ENCODE peak calls at places on chromosomes 16 and 17, in nine cellular contexts. One of them, this sample, is unnamed.

GRCh38 chr17:3977387-3977786 is 13.2 kb upstream of the ATP2A3 start:
- DNase-seq in Panc1: no peak
- DNase-seq in upper lobe of right lung: no peak
- DNase-seq in left lung: no peak
- DNase-seq in effector memory CD4-positive, alpha-beta T cell: no peak
- DNase-seq in H1: no peak
- DNase-seq in cardiac muscle cell: no peak
- DNase-seq in Karpas-422: peak
- DNase-seq in upper lobe of left lung: no peak
- DNase-seq in this sample: no peak

GRCh38 chr17:8162232-8162996 is at the start of gene VAMP2:
- DNase-seq in left lung: peak
- DNase-seq in upper lobe of right lung: peak
- DNase-seq in effector memory CD4-positive, alpha-beta T cell: peak
- DNase-seq in cardiac muscle cell: peak
- DNase-seq in H1: no peak
- DNase-seq in Karpas-422: peak
- DNase-seq in upper lobe of left lung: peak
- DNase-seq in Panc1: no peak
- DNase-seq in this sample: peak

GRCh38 chr17:7842380-7842949 is 8.4 kb downstream of the KDM6B start:
- DNase-seq in left lung: peak
- DNase-seq in upper lobe of right lung: peak
- DNase-seq in effector memory CD4-positive, alpha-beta T cell: peak
- DNase-seq in Karpas-422: peak
- DNase-seq in Panc1: no peak
- DNase-seq in upper lobe of left lung: peak
- DNase-seq in cardiac muscle cell: no peak
- DNase-seq in H1: no peak
- DNase-seq in this sample: peak

GRCh38 chr17:7355053-7355452 is at the start of gene TMEM95:
- DNase-seq in upper lobe of left lung: peak
- DNase-seq in Karpas-422: peak
- DNase-seq in H1: no peak
- DNase-seq in effector memory CD4-positive, alpha-beta T cell: no peak
- DNase-seq in upper lobe of right lung: peak
- DNase-seq in Panc1: no peak
- DNase-seq in left lung: no peak
- DNase-seq in cardiac muscle cell: no peak
- DNase-seq in this sample: peak

GRCh38 chr17:58283674-58284612 is 3.2 kb upstream of the MPO start:
- DNase-seq in left lung: no peak
- DNase-seq in upper lobe of left lung: no peak
- DNase-seq in upper lobe of right lung: peak
- DNase-seq in effector memory CD4-positive, alpha-beta T cell: no peak
- DNase-seq in Karpas-422: no peak
- DNase-seq in Panc1: no peak
- DNase-seq in H1: no peak
- DNase-seq in cardiac muscle cell: no peak
- DNase-seq in this sample: no peak

GRCh38 chr17:27944546-27945332 is 51.6 kb upstream of the LYRM9 start:
- DNase-seq in Karpas-422: no peak
- DNase-seq in upper lobe of right lung: no peak
- DNase-seq in left lung: no peak
- DNase-seq in Panc1: no peak
- DNase-seq in upper lobe of left lung: no peak
- DNase-seq in H1: no peak
- DNase-seq in cardiac muscle cell: no peak
- DNase-seq in effector memory CD4-positive, alpha-beta T cell: no peak
- DNase-seq in this sample: no peak

GRCh38 chr17:8837438-8838075 is 29.9 kb downstream of the PIK3R6 start:
- DNase-seq in left lung: no peak
- DNase-seq in H1: no peak
- DNase-seq in cardiac muscle cell: no peak
- DNase-seq in upper lobe of right lung: no peak
- DNase-seq in upper lobe of left lung: no peak
- DNase-seq in effector memory CD4-positive, alpha-beta T cell: no peak
- DNase-seq in Panc1: no peak
- DNase-seq in Karpas-422: no peak
- DNase-seq in this sample: no peak

GRCh38 chr17:48340916-48341315 is 89.1 kb downstream of the SKAP1 start:
- DNase-seq in Panc1: no peak
- DNase-seq in Karpas-422: no peak
- DNase-seq in upper lobe of left lung: no peak
- DNase-seq in effector memory CD4-positive, alpha-beta T cell: no peak
- DNase-seq in cardiac muscle cell: no peak
- DNase-seq in upper lobe of right lung: no peak
- DNase-seq in left lung: no peak
- DNase-seq in H1: no peak
- DNase-seq in this sample: no peak

GRCh38 chr16:24816688-24817087 is 29.1 kb upstream of the SLC5A11 start:
- DNase-seq in H1: no peak
- DNase-seq in Panc1: no peak
- DNase-seq in upper lobe of left lung: no peak
- DNase-seq in Karpas-422: no peak
- DNase-seq in left lung: no peak
- DNase-seq in cardiac muscle cell: no peak
- DNase-seq in effector memory CD4-positive, alpha-beta T cell: no peak
- DNase-seq in upper lobe of right lung: no peak
- DNase-seq in this sample: no peak

GRCh38 chr16:3509470-3509928 is 8.7 kb downstream of the CLUAP1 start:
- DNase-seq in cardiac muscle cell: no peak
- DNase-seq in Karpas-422: no peak
- DNase-seq in H1: no peak
- DNase-seq in Panc1: no peak
- DNase-seq in upper lobe of left lung: no peak
- DNase-seq in upper lobe of right lung: peak
- DNase-seq in left lung: no peak
- DNase-seq in effector memory CD4-positive, alpha-beta T cell: peak
- DNase-seq in this sample: peak

GRCh38 chr16:2231016-2231931 is 5.0 kb upstream of the DNASE1L2 start:
- DNase-seq in left lung: no peak
- DNase-seq in effector memory CD4-positive, alpha-beta T cell: no peak
- DNase-seq in H1: no peak
- DNase-seq in upper lobe of right lung: no peak
- DNase-seq in cardiac muscle cell: no peak
- DNase-seq in Karpas-422: no peak
- DNase-seq in Panc1: no peak
- DNase-seq in upper lobe of left lung: peak
- DNase-seq in this sample: no peak

GRCh38 chr17:75308732-75309629 is 19.7 kb upstream of the SLC25A19 start:
- DNase-seq in upper lobe of left lung: no peak
- DNase-seq in left lung: peak
- DNase-seq in Karpas-422: no peak
- DNase-seq in effector memory CD4-positive, alpha-beta T cell: no peak
- DNase-seq in Panc1: no peak
- DNase-seq in upper lobe of right lung: no peak
- DNase-seq in cardiac muscle cell: no peak
- DNase-seq in H1: no peak
- DNase-seq in this sample: peak

GRCh38 chr16:14057878-14058382 is 13.2 kb upstream of the MRTFB start:
- DNase-seq in Karpas-422: no peak
- DNase-seq in left lung: no peak
- DNase-seq in H1: no peak
- DNase-seq in upper lobe of right lung: no peak
- DNase-seq in cardiac muscle cell: no peak
- DNase-seq in upper lobe of left lung: no peak
- DNase-seq in Panc1: no peak
- DNase-seq in effector memory CD4-positive, alpha-beta T cell: no peak
- DNase-seq in this sample: no peak

GRCh38 chr16:17296412-17296811 is 174.3 kb downstream of the XYLT1 start:
- DNase-seq in left lung: no peak
- DNase-seq in cardiac muscle cell: peak
- DNase-seq in upper lobe of left lung: no peak
- DNase-seq in H1: no peak
- DNase-seq in Panc1: no peak
- DNase-seq in Karpas-422: no peak
- DNase-seq in upper lobe of right lung: no peak
- DNase-seq in effector memory CD4-positive, alpha-beta T cell: no peak
- DNase-seq in this sample: no peak

GRCh38 chr16:84928679-84929420 is 82.5 kb downstream of the ZDHHC7 start:
- DNase-seq in effector memory CD4-positive, alpha-beta T cell: no peak
- DNase-seq in upper lobe of left lung: peak
- DNase-seq in H1: no peak
- DNase-seq in Panc1: no peak
- DNase-seq in cardiac muscle cell: no peak
- DNase-seq in Karpas-422: peak
- DNase-seq in left lung: no peak
- DNase-seq in upper lobe of right lung: no peak
- DNase-seq in this sample: peak

GRCh38 chr17:20262116-20262977 is 205.0 kb downstream of the LGALS9B start:
- DNase-seq in cardiac muscle cell: no peak
- DNase-seq in Panc1: no peak
- DNase-seq in left lung: no peak
- DNase-seq in H1: no peak
- DNase-seq in upper lobe of right lung: no peak
- DNase-seq in upper lobe of left lung: no peak
- DNase-seq in effector memory CD4-positive, alpha-beta T cell: no peak
- DNase-seq in Karpas-422: no peak
- DNase-seq in this sample: no peak

DNA sequence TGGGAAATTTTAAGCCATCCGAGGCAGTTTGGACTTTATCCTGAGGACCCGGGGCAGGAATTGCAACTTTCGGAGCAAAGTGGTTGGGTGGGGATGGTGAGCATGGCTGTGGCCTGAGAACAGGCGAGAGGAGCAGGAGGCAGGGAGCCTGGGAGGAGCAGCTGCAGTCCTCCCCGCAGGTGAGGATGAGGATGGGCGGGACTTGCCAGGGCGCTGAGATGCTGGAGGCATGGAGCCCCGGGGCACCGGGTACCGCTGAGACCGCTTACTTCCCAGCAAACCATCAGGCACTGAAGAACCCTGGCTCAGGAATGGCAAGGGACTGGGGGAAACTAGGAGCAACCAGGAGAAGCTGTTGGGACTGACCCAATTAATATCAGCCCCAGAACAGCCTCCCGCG is 210.8 kb downstream of the GSG1L start:
- DNase-seq in cardiac muscle cell: no peak
- DNase-seq in Karpas-422: no peak
- DNase-seq in left lung: no peak
- DNase-seq in effector memory CD4-positive, alpha-beta T cell: no peak
- DNase-seq in H1: no peak
- DNase-seq in Panc1: no peak
- DNase-seq in upper lobe of left lung: no peak
- DNase-seq in upper lobe of right lung: peak
- DNase-seq in this sample: no peak
- H3K27ac ChIP-seq in cardiac muscle cell: peak
- H3K27ac ChIP-seq in Karpas-422: no peak
- H3K27ac ChIP-seq in left lung: no peak
- H3K27ac ChIP-seq in effector memory CD4-positive, alpha-beta T cell: no peak
- H3K27ac ChIP-seq in H1: no peak
- H3K27ac ChIP-seq in Panc1: no peak
- H3K27ac ChIP-seq in upper lobe of left lung: no peak
- H3K27ac ChIP-seq in upper lobe of right lung: no peak
- H3K27ac ChIP-seq in this sample: no peak

GRCh38 chr17:17851101-17851500 is 14.3 kb upstream of the SREBF1 start:
- DNase-seq in cardiac muscle cell: peak
- DNase-seq in effector memory CD4-positive, alpha-beta T cell: no peak
- DNase-seq in Karpas-422: no peak
- DNase-seq in left lung: no peak
- DNase-seq in upper lobe of right lung: no peak
- DNase-seq in Panc1: no peak
- DNase-seq in H1: no peak
- DNase-seq in upper lobe of left lung: no peak
- DNase-seq in this sample: no peak
- H3K27ac ChIP-seq in cardiac muscle cell: peak
- H3K27ac ChIP-seq in effector memory CD4-positive, alpha-beta T cell: peak
- H3K27ac ChIP-seq in Karpas-422: no peak
- H3K27ac ChIP-seq in left lung: peak
- H3K27ac ChIP-seq in upper lobe of right lung: no peak
- H3K27ac ChIP-seq in Panc1: no peak
- H3K27ac ChIP-seq in H1: no peak
- H3K27ac ChIP-seq in upper lobe of left lung: peak
- H3K27ac ChIP-seq in this sample: no peak

GRCh38 chr17:78759203-78759968 is 22.7 kb downstream of the CYTH1 start:
- DNase-seq in upper lobe of right lung: peak
- DNase-seq in upper lobe of left lung: no peak
- DNase-seq in Panc1: no peak
- DNase-seq in left lung: peak
- DNase-seq in cardiac muscle cell: no peak
- DNase-seq in Karpas-422: peak
- DNase-seq in H1: no peak
- DNase-seq in effector memory CD4-positive, alpha-beta T cell: peak
- DNase-seq in this sample: peak
- H3K27ac ChIP-seq in upper lobe of right lung: peak
- H3K27ac ChIP-seq in upper lobe of left lung: peak
- H3K27ac ChIP-seq in Panc1: no peak
- H3K27ac ChIP-seq in left lung: peak
- H3K27ac ChIP-seq in cardiac muscle cell: no peak
- H3K27ac ChIP-seq in Karpas-422: no peak
- H3K27ac ChIP-seq in H1: no peak
- H3K27ac ChIP-seq in effector memory CD4-positive, alpha-beta T cell: peak
- H3K27ac ChIP-seq in this sample: peak

DNA sequence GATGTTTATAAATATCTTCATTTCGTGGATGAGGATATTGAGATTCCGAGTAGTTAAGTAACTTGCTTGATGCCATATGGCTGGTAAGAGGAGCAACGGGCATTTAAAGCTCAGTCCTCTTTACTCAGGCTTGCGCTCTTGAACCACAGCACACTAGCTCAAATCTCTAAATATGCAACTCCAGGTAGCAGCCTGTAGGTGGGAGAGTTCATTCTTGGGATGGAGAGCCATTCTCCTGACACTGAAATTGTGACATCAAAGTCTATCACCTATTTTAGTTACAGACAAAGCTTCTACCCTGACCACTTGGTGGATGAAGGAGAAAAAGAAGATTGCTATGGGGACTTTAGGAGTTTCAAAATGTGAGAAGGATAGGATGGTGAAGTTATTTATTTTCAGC is 118.1 kb upstream of the CA10 start:
- DNase-seq in left lung: no peak
- DNase-seq in cardiac muscle cell: no peak
- DNase-seq in Karpas-422: no peak
- DNase-seq in upper lobe of left lung: no peak
- DNase-seq in upper lobe of right lung: no peak
- DNase-seq in Panc1: no peak
- DNase-seq in effector memory CD4-positive, alpha-beta T cell: no peak
- DNase-seq in H1: no peak
- DNase-seq in this sample: no peak
- H3K27ac ChIP-seq in left lung: no peak
- H3K27ac ChIP-seq in cardiac muscle cell: no peak
- H3K27ac ChIP-seq in Karpas-422: no peak
- H3K27ac ChIP-seq in upper lobe of left lung: no peak
- H3K27ac ChIP-seq in upper lobe of right lung: no peak
- H3K27ac ChIP-seq in Panc1: no peak
- H3K27ac ChIP-seq in effector memory CD4-positive, alpha-beta T cell: no peak
- H3K27ac ChIP-seq in H1: no peak
- H3K27ac ChIP-seq in this sample: no peak

DNA sequence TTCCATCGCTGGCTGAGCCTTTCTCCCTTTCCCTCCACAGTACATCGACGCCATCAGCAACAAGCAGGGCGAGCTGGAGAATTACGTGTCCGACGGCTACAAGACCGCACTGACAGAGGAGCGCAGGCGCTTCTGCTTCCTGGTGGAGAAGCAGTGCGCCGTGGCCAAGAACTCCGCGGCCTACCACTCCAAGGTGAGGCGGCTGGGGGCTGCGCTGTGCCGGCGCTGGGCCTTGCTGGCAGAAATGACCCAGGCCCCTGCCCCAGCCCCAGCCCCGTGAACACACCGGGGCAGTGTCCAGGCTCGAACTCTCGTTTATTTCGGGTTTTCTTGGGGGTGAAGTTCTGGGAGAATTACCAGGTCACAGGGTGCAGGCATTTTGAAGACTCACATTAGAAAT is 64.9 kb downstream of the BAIAP2 start:
- DNase-seq in Panc1: no peak
- DNase-seq in upper lobe of right lung: no peak
- DNase-seq in H1: no peak
- DNase-seq in effector memory CD4-positive, alpha-beta T cell: no peak
- DNase-seq in Karpas-422: no peak
- DNase-seq in left lung: no peak
- DNase-seq in upper lobe of left lung: peak
- DNase-seq in cardiac muscle cell: no peak
- DNase-seq in this sample: no peak
- H3K27ac ChIP-seq in Panc1: no peak
- H3K27ac ChIP-seq in upper lobe of right lung: no peak
- H3K27ac ChIP-seq in H1: no peak
- H3K27ac ChIP-seq in effector memory CD4-positive, alpha-beta T cell: no peak
- H3K27ac ChIP-seq in Karpas-422: no peak
- H3K27ac ChIP-seq in left lung: no peak
- H3K27ac ChIP-seq in upper lobe of left lung: no peak
- H3K27ac ChIP-seq in cardiac muscle cell: no peak
- H3K27ac ChIP-seq in this sample: no peak